ENCODE peak calls at places on chromosomes 13 and 19, in eight cellular contexts. Y is heart left ventricle; S is upper lobe of left lung; W is mucosa of descending colon; B is CD8-positive, alpha-beta T cell; D is kidney; Q is cardiac muscle cell; L is CD8-positive, alpha-beta memory T cell. P is an unnamed sample. For H3K4me1 and H3K9me3, the result is how much of the 10 kb centered on the place peaks cover.

GRCh38 chr19:1717200-1717969 is 35.9 kb upstream of the ONECUT3 start:
- DNase-seq in L (no peak), W (no peak), Q (no peak), B (no peak), Y (no peak), D (no peak), S (no peak), P (no peak)

GRCh38 chr13:60584976-60585375 is 188.0 kb downstream of the TDRD3 start:
- DNase-seq in S (no peak), Q (peak), Y (peak), D (no peak), W (no peak), B (no peak), L (no peak), P (no peak)

GRCh38 chr19:51125421-51126075 is 842 bp downstream of the SIGLEC9 start:
- DNase-seq in B (no peak), L (no peak), S (peak), W (peak), D (no peak), Y (no peak), Q (no peak), P (no peak)

GRCh38 chr19:27745978-27746542 is 1466.9 kb downstream of the UQCRFS1 start:
- DNase-seq in L (no peak), S (no peak), D (no peak), B (no peak), Y (no peak), Q (no peak), W (no peak), P (peak)

GRCh38 chr19:51690359-51691121 is 2.6 kb upstream of the SPACA6 start:
- DNase-seq in D (peak), W (peak), Q (peak), B (peak), S (peak), L (peak), Y (peak), P (peak)

GRCh38 chr19:4352701-4353121 is 9.3 kb downstream of the MPND start:
- DNase-seq in Q (peak), S (no peak), L (peak), D (peak), W (no peak), B (peak), Y (no peak), P (no peak)

GRCh38 chr19:30670011-30670329 is 297.8 kb downstream of the ZNF536 start:
- DNase-seq in Q (no peak), Y (no peak), D (peak), S (no peak), B (no peak), L (no peak), W (no peak), P (no peak)

GRCh38 chr13:91348906-91349435 is 1.5 kb downstream of the MIR17HG start:
- DNase-seq in D (peak), B (peak), L (peak), Y (peak), S (peak), W (peak), Q (peak), P (peak)

GRCh38 chr19:19433666-19434213 is 28.3 kb downstream of the GATAD2A start:
- DNase-seq in D (no peak), Y (no peak), W (no peak), S (no peak), L (no peak), Q (no peak), B (no peak), P (no peak)

GRCh38 chr13:114147803-114148520 is 15.5 kb upstream of the RASA3 start:
- DNase-seq in Q (no peak), B (no peak), D (peak), Y (no peak), S (no peak), W (no peak), L (no peak), P (no peak)

GRCh38 chr19:38263696-38264485 is 482 bp upstream of the SPINT2 start:
- DNase-seq in D (peak), S (peak), L (peak), B (peak), W (peak), Q (peak), Y (no peak), P (no peak)

GRCh38 chr13:29901714-29902631 is 51.6 kb upstream of the UBL3 start:
- DNase-seq in Y (peak), Q (peak), L (peak), S (peak), D (no peak), B (peak), W (peak), P (peak)

GRCh38 chr19:40465025-40465780 is at the start of gene BLVRB:
- DNase-seq in Y (no peak), S (peak), D (no peak), W (no peak), L (peak), B (no peak), Q (peak), P (no peak)

GRCh38 chr19:50333737-50334617 is 4.8 kb upstream of the KCNC3 start:
- DNase-seq in W (peak), Q (peak), D (peak), S (peak), B (peak), Y (peak), L (peak), P (peak)

GRCh38 chr13:113445791-113446487 is 7.3 kb downstream of the ADPRHL1 start:
- DNase-seq in W (no peak), Q (no peak), S (no peak), Y (peak), B (no peak), D (peak), L (no peak), P (peak)

GRCh38 chr19:15265849-15266248 is 33.6 kb upstream of the EPHX3 start:
- DNase-seq in S (peak), B (no peak), Q (peak), W (peak), Y (peak), D (peak), L (no peak), P (peak)

GRCh38 chr19:29804493-29804892 is 7.3 kb upstream of the CCNE1 start:
- DNase-seq in Q (no peak), L (no peak), Y (no peak), D (no peak), S (no peak), W (no peak), B (no peak), P (no peak)

GRCh38 chr13:114100446-114101320 is 31.7 kb downstream of the RASA3 start:
- DNase-seq in B (no peak), W (peak), Q (no peak), D (peak), Y (peak), S (peak), L (no peak), P (no peak)

GRCh38 chr19:13665125-13665903 is 99.0 kb upstream of the MRI1 start:
- DNase-seq in B (no peak), S (no peak), Y (no peak), L (no peak), Q (no peak), W (no peak), D (no peak), P (no peak)

GRCh38 chr13:42968906-42969305 is 23.1 kb downstream of the EPSTI1 start:
- DNase-seq in Q (no peak), W (peak), B (no peak), L (no peak), S (peak), D (no peak), Y (no peak), P (peak)

GRCh38 chr19:44708940-44709339 is 10.0 kb downstream of the CEACAM16 start:
- DNase-seq in S (no peak), B (no peak), Q (no peak), D (no peak), L (no peak), W (no peak), Y (no peak), P (no peak)

GRCh38 chr19:45640849-45641273 is 1.7 kb upstream of the EML2 start:
- DNase-seq in W (peak), D (no peak), Y (no peak), B (peak), Q (no peak), S (peak), L (peak), P (no peak)

GRCh38 chr19:41217741-41218140 is 1.3 kb upstream of the AXL start:
- DNase-seq in B (no peak), W (no peak), D (no peak), Y (no peak), S (no peak), Q (no peak), L (no peak), P (no peak)

GRCh38 chr13:33123066-33123940 is 107.1 kb downstream of the KL start:
- DNase-seq in Y (peak), D (no peak), W (no peak), B (no peak), Q (peak), S (peak), L (no peak), P (no peak)

GRCh38 chr19:13154241-13154778 is 4.1 kb downstream of the IER2 start:
- DNase-seq in S (peak), Q (peak), D (peak), L (peak), Y (peak), B (peak), W (peak), P (peak)

GRCh38 chr13:76822691-76823267 is 63.4 kb downstream of the KCTD12 start:
- DNase-seq in Q (peak), D (no peak), L (no peak), W (peak), B (no peak), S (no peak), Y (no peak), P (no peak)

GRCh38 chr13:36778083-36778671 is 40.8 kb upstream of the RFXAP start:
- DNase-seq in B (no peak), L (no peak), S (no peak), W (no peak), D (no peak), Q (peak), Y (no peak), P (no peak)

GRCh38 chr19:583198-583967 is 6.3 kb upstream of the HCN2 start:
- DNase-seq in L (no peak), W (no peak), D (no peak), S (no peak), Q (no peak), B (no peak), Y (no peak), P (no peak)

GRCh38 chr19:1882089-1882785 is 3.1 kb downstream of the ABHD17A start:
- DNase-seq in D (no peak), W (peak), L (peak), Q (no peak), Y (no peak), B (peak), S (no peak), P (no peak)

GRCh38 chr19:35059799-35060091 is 18.2 kb downstream of the HPN start:
- DNase-seq in S (no peak), Y (no peak), Q (no peak), L (no peak), W (no peak), B (no peak), D (no peak), P (no peak)

GRCh38 chr19:35090160-35090794 is 25.3 kb upstream of the FXYD3 start:
- DNase-seq in W (no peak), Y (peak), L (peak), S (peak), D (no peak), Q (peak), B (peak), P (peak)

GRCh38 chr13:28719656-28720055 is 886 bp upstream of the SLC46A3 start:
- DNase-seq in W (no peak), Q (peak), D (no peak), L (no peak), B (no peak), Y (no peak), S (no peak), P (no peak)

GRCh38 chr19:52778811-52779210 is 7.8 kb downstream of the ZNF600 start:
- DNase-seq in Q (no peak), W (no peak), L (peak), B (peak), D (no peak), Y (no peak), S (no peak), P (no peak)

GRCh38 chr13:36067619-36068456 is 63.3 kb downstream of the DCLK1 start:
- DNase-seq in Q (no peak), B (no peak), D (no peak), W (no peak), Y (no peak), L (no peak), S (no peak), P (no peak)

GRCh38 chr13:42985312-42986175 is 6.5 kb downstream of the EPSTI1 start:
- DNase-seq in Q (peak), L (no peak), D (peak), S (no peak), W (peak), Y (peak), B (no peak), P (no peak)

GRCh38 chr19:39563408-39563807 is 23.4 kb upstream of the EID2 start:
- DNase-seq in L (no peak), Q (peak), W (no peak), Y (no peak), D (no peak), B (no peak), S (no peak), P (no peak)

GRCh38 chr13:45607931-45608330 is 7.6 kb downstream of the ERICH6B start:
- DNase-seq in L (no peak), S (no peak), Y (no peak), D (no peak), B (no peak), W (no peak), Q (no peak), P (no peak)

GRCh38 chr19:45682908-45683307 is 8.8 kb downstream of the SNRPD2 start:
- DNase-seq in L (no peak), S (no peak), B (no peak), W (no peak), Q (no peak), Y (no peak), D (no peak), P (no peak)

GRCh38 chr13:23434431-23434830 is 929 bp upstream of the SACS start:
- DNase-seq in D (no peak), Y (no peak), W (no peak), Q (no peak), S (no peak), L (no peak), B (no peak), P (no peak)

GRCh38 chr13:23433171-23434153 is at the start of gene SACS:
- DNase-seq in Q (peak), Y (no peak), B (no peak), W (no peak), D (no peak), S (no peak), L (no peak), P (no peak)

GRCh38 chr13:23432589-23432988 is 913 bp downstream of the SACS start:
- DNase-seq in S (no peak), Y (no peak), L (no peak), Q (no peak), B (no peak), W (no peak), D (no peak), P (no peak)

GRCh38 chr13:23440821-23441608 is 7.5 kb upstream of the SACS start:
- DNase-seq in Y (peak), D (no peak), S (no peak), W (no peak), L (no peak), Q (no peak), B (no peak), P (no peak)

DNA sequence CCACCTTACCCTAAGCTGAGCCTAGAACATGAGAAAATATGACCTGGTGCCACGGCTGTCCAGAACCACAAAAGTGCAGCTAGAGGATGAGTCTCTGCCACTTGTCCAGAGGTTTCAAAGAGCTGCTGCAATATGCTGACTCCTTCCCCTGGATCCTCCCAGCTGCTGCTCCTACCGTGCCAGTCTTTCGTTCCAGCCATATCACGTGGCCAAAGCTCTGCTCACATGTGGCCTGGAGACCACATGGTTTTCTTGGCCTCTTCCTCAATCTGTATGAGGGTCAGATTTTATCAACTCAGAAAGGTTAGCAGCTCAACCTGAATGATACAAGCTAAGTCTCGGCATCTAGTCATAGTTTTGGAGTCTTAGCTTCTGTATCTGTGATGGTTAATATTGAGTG is 3.2 kb upstream of the SACS start:
- DNase-seq in B (no peak), Q (no peak), L (no peak), Y (no peak), S (no peak), W (no peak), D (no peak), P (no peak)
- H3K4me1 ChIP-seq in B (under half), Q (under half), L (under half), Y (under half), S (under half), W (under half), D (under half), P (under half)

GRCh38 chr19:42280761-42281174 is 11.7 kb downstream of the CIC start:
- DNase-seq in D (peak), Q (no peak), B (peak), L (no peak), S (no peak), Y (no peak), W (peak), P (no peak)
- H3K4me3 ChIP-seq in D (peak), Q (peak), B (peak), L (peak), S (peak), Y (peak), W (peak), P (peak)

GRCh38 chr13:79548886-79549285 is 67.9 kb downstream of the NDFIP2 start:
- DNase-seq in Y (no peak), S (no peak), B (no peak), Q (peak), W (no peak), D (no peak), L (no peak), P (no peak)
- H3K9me3 ChIP-seq in Y (under half), S (under half), B (under half), Q (under half), W (under half), D (under half), L (under half), P (under half)

DNA sequence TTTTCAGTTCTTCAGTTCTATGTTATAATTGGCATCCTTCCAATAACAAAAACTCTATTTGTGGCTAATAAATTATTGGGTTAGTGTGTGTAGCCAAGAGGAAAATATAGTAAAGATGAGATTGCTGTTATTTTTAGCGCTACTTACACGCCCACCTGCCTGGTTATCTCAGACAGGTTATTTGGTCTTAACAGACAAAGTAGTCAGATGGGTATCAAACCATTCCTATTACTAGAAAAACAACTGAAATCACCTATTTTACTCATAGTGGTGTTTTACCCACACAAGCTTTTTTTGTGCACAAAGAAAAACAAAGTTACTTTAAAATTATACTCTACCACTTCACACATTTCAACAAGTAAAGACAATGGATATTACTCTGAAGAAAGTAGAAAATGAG is 151.2 kb downstream of the TBC1D4 start:
- DNase-seq in S (no peak), D (no peak), B (no peak), W (no peak), L (no peak), Y (no peak), Q (no peak), P (no peak)
- H3K4me1 ChIP-seq in S (under half), D (under half), B (under half), W (under half), L (under half), Y (under half), Q (under half), P (under half)

GRCh38 chr19:49151339-49152217 is 3.6 kb downstream of the HRC start:
- DNase-seq in D (peak), L (no peak), Q (peak), S (peak), Y (peak), W (peak), B (peak), P (peak)
- H3K4me3 ChIP-seq in D (no peak), L (no peak), Q (peak), S (peak), Y (peak), W (no peak), B (no peak), P (peak)

GRCh38 chr19:57578487-57579205 is at the start of gene ZNF416:
- DNase-seq in L (peak), Y (peak), Q (peak), D (peak), B (peak), W (peak), S (peak), P (peak)
- H3K9me3 ChIP-seq in L (under half), Y (under half), Q (under half), D (under half), B (under half), W (under half), S (under half), P (under half)

DNA sequence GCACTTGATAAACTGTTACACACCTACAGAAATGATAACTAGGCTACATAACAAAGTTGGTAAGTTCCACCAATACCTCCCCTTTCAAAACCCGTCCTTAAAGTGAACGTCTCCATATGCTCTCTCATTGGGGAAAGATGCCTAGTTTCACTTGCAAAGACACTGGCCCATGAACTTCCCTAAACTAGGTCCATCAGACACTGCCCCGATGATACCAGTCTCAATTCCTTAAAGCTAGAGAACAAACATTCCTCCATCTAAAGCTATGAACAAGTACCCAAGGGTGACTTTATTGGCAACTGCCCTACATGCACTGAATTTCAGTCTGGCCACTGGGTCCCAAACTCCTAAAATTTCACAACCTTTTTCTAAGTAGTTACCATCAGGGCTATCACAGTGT is 39.9 kb downstream of the FOXO1 start:
- DNase-seq in S (no peak), L (no peak), W (no peak), Y (no peak), D (no peak), B (no peak), Q (no peak), P (no peak)
- H3K4me1 ChIP-seq in S (under half), L (half or more), W (under half), Y (under half), D (under half), B (half or more), Q (under half), P (under half)

P was measured in breast epithelium.